ENCODE peak calls at places on chromosome 17, in five cellular contexts. A is NB4, L is neural progenitor cell, O is uterus, R is DND-41. F is an unnamed sample.
A peak's percentile ranks its signal among the peaks of the same experiment; 100 is the strongest.

GRCh38 chr17:49748791-49749190 is 15.1 kb downstream of the FAM117A start:
- DNase-seq in A (no peak), L (no peak), O (no peak), R (peak; percentile 82), F (peak; percentile 97)

GRCh38 chr17:42193216-42194132 is 820 bp downstream of the GHDC start:
- DNase-seq in A (no peak), L (no peak), O (no peak), R (no peak), F (no peak)

GRCh38 chr17:4786111-4786491 is at the start of gene VMO1:
- DNase-seq in A (no peak), L (peak; percentile 45), O (peak; percentile 37), R (no peak), F (no peak)

GRCh38 chr17:14201595-14201994 is 35.1 kb downstream of the CDRT15 start:
- DNase-seq in A (no peak), L (no peak), O (no peak), R (no peak), F (no peak)

GRCh38 chr17:2386400-2387085 is 14.3 kb downstream of the MNT start:
- DNase-seq in A (no peak), L (no peak), O (no peak), R (no peak), F (no peak)

GRCh38 chr17:72726936-72727335 is 365.6 kb downstream of the SLC39A11 start:
- DNase-seq in A (peak; percentile 52), L (no peak), O (no peak), R (peak; percentile 73), F (peak; percentile 84)

GRCh38 chr17:35972535-35972934 is 8.8 kb downstream of the CCL16 start:
- DNase-seq in A (no peak), L (no peak), O (no peak), R (no peak), F (no peak)

GRCh38 chr17:70961341-70961740 is 792.0 kb downstream of the KCNJ2 start:
- DNase-seq in A (no peak), L (no peak), O (no peak), R (no peak), F (no peak)

GRCh38 chr17:4509923-4510614 is 11.4 kb downstream of the SPNS2 start:
- DNase-seq in A (no peak), L (no peak), O (no peak), R (no peak), F (no peak)

GRCh38 chr17:81641825-81642489 is 5.0 kb downstream of the TSPAN10 start:
- DNase-seq in A (no peak), L (no peak), O (no peak), R (no peak), F (no peak)

GRCh38 chr17:30590086-30590485 is 112.9 kb downstream of the GOSR1 start:
- DNase-seq in A (no peak), L (no peak), O (no peak), R (no peak), F (no peak)

GRCh38 chr17:82767041-82767754 is 15.3 kb downstream of the TBCD start:
- DNase-seq in A (peak; percentile 70), L (peak; percentile 76), O (no peak), R (peak; percentile 38), F (no peak)

GRCh38 chr17:76536511-76537287 is 810 bp downstream of the CYGB start:
- DNase-seq in A (no peak), L (no peak), O (no peak), R (no peak), F (no peak)
- H3K4me3 ChIP-seq in A (no peak overlapping the region), L (peak overlapping the region; percentile 50), O (peak overlapping the region; percentile 40), R (no peak overlapping the region), F (no peak overlapping the region)

GRCh38 chr17:67399676-67400075 is 22.6 kb downstream of the PITPNC1 start:
- DNase-seq in A (no peak), L (no peak), O (no peak), R (no peak), F (no peak)
- H3K4me3 ChIP-seq in A (no peak overlapping the region), L (no peak overlapping the region), O (no peak overlapping the region), R (no peak overlapping the region), F (no peak overlapping the region)

DNA sequence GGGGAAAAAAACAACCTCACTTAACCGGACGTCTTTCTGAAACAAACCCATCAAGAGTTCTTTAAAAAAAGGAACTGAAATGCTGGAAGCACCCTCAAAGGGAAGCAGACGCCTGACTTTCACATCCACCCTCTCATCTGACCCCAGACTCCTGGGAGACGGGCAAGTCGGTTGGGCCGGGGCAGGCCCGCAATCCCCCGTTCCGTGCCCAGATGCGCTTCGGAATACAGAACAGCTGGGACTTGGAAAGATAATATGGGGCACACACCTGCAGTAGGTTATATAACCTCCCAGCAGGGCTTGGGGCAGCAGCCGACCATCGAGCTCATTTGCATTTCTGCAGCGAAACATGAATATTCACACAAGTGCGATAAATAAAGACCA is 3.7 kb downstream of the ARHGAP27 start:
- DNase-seq in A (peak; percentile 63), L (no peak), O (no peak), R (no peak), F (no peak)
- H3K4me3 ChIP-seq in A (no peak overlapping the region), L (peak overlapping the region; percentile 61), O (no peak overlapping the region), R (no peak overlapping the region), F (no peak overlapping the region)

GRCh38 chr17:68391561-68392268 is 65.6 kb downstream of the WIPI1 start:
- DNase-seq in A (no peak), L (no peak), O (no peak), R (no peak), F (no peak)

GRCh38 chr17:68385490-68386215 is 71.6 kb downstream of the WIPI1 start:
- DNase-seq in A (no peak), L (no peak), O (no peak), R (no peak), F (no peak)

GRCh38 chr17:68390888-68391545 is 66.3 kb downstream of the WIPI1 start:
- DNase-seq in A (no peak), L (peak; percentile 0), O (peak; percentile 59), R (no peak), F (no peak)

GRCh38 chr17:68387485-68387884 is 69.8 kb downstream of the WIPI1 start:
- DNase-seq in A (no peak), L (no peak), O (no peak), R (no peak), F (no peak)

GRCh38 chr17:68389041-68389440 is 68.3 kb downstream of the WIPI1 start:
- DNase-seq in A (no peak), L (no peak), O (no peak), R (peak; percentile 61), F (no peak)
- H3K4me3 ChIP-seq in A (no peak overlapping the region), L (no peak overlapping the region), O (no peak overlapping the region), R (no peak overlapping the region), F (no peak overlapping the region)

DNA sequence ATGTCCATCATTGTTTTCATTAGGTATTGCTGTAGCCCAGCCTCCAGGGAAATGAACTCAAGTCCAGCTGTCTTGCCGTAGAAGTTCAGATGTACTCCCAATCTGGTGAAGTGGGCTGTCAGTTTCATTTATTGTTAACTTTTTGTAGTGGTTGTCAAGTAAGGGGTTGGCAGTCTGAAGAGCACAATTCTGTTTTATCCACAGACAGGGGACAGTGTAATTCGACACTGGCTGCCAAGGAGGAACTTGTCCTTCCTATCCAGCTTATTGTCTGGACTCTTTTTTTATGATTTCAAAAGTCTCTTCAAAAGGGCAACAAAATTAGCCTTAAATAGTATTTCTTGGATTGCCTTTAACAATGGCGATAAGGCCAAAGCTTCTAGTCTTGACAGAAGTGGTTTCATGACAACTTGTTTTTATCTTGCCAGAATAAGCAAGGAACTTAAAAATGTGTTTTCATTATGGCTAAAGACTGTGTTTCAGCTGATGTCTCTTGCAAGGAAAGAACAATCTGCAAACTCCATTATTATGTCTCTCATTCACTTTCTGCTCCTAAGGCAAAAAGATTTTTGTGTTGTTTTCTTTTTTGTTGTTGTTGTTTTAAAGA is 73.9 kb upstream of the TANC2 start:
- DNase-seq in A (peak; percentile 47), L (no peak), O (no peak), R (no peak), F (no peak)
- H3K4me3 ChIP-seq in A (no peak overlapping the region), L (no peak overlapping the region), O (no peak overlapping the region), R (no peak overlapping the region), F (no peak overlapping the region)

GRCh38 chr17:48577946-48578615 is at the start of gene HOXB4:
- DNase-seq in A (no peak), L (peak; percentile 74), O (peak; percentile 67), R (no peak), F (peak; percentile 73)

GRCh38 chr17:48575673-48576478 is 2.3 kb downstream of the HOXB4 start:
- DNase-seq in A (no peak), L (peak; percentile 52), O (no peak), R (no peak), F (no peak)

GRCh38 chr17:48577330-48577945 is 712 bp downstream of the HOXB4 start:
- DNase-seq in A (no peak), L (no peak), O (no peak), R (no peak), F (no peak)

GRCh38 chr17:48575066-48575582 is 3.0 kb downstream of the HOXB4 start:
- DNase-seq in A (no peak), L (no peak), O (no peak), R (no peak), F (no peak)

DNA sequence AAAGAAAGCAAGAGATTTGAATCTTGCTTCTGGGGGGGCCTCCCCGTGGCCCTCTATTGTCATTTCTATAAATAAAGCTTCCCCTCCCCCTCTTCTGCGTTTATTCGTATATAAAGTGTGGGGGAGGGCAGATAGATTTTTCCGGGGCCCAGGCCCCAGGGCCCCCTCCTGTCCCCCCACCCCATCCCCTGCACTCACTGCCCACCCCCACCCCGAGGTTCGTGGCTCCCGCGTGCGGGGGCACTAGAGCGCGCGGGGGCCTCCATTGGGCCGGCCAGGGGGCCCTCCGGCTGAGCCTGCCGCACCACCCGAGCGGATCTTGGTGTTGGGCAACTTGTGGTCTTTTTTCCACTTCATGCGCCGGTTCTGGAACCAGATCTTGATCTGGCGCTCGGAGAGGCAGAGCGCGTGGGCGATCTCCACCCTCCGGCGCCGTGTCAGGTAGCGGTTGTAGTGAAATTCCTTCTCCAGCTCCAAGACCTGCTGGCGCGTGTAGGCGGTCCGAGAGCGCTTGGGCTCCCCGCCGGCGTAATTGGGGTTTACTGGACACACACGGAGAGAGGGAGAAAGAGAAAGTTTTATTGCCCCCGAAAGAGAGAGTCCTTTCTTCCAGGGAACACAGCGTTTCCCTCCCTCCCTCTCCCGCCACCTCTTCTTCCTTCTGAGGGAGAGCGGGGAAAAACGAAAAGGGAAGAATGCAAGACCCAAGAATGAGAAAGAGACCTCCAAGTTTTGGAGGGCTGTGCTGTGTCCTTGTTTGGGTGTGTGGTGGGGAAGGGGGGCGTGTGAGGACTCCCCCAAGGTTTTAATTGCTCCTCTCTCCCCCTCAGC is 1.5 kb downstream of the HOXB4 start:
- DNase-seq in A (no peak), L (peak; percentile 46), O (no peak), R (no peak), F (no peak)
- H3K4me3 ChIP-seq in A (no peak overlapping the region), L (no peak overlapping the region), O (peak overlapping the region; percentile 39), R (no peak overlapping the region), F (peak overlapping the region; percentile 86)

GRCh38 chr17:54085934-54086333 is 263.2 kb downstream of the KIF2B start:
- DNase-seq in A (no peak), L (peak; percentile 47), O (no peak), R (no peak), F (no peak)
- H3K4me3 ChIP-seq in A (no peak overlapping the region), L (no peak overlapping the region), O (no peak overlapping the region), R (no peak overlapping the region), F (no peak overlapping the region)

GRCh38 chr17:32927201-32927723 is 691 bp upstream of the TMEM98 start:
- DNase-seq in A (no peak), L (no peak), O (no peak), R (no peak), F (no peak)
- H3K4me3 ChIP-seq in A (no peak overlapping the region), L (peak overlapping the region; percentile 77), O (peak overlapping the region; percentile 92), R (no peak overlapping the region), F (peak overlapping the region; percentile 39)